ENCODE peak calls at places on chromosomes 12 and 14, in eight cellular contexts. One of them, this sample, is unnamed.

GRCh38 chr12:19003987-19004619 is 125.4 kb upstream of the PLEKHA5 start:
- DNase-seq in Panc1: no peak
- DNase-seq in A549: no peak
- DNase-seq in T1000: no peak
- DNase-seq in astrocyte of the cerebellum: no peak
- DNase-seq in ureter: no peak
- DNase-seq in sciatic nerve: no peak
- DNase-seq in immature natural killer cell: no peak
- DNase-seq in this sample: no peak

GRCh38 chr14:50001999-50002925 is 109.4 kb downstream of the ARF6 start:
- DNase-seq in immature natural killer cell: peak
- DNase-seq in sciatic nerve: no peak
- DNase-seq in astrocyte of the cerebellum: peak
- DNase-seq in T1000: no peak
- DNase-seq in Panc1: no peak
- DNase-seq in ureter: peak
- DNase-seq in A549: no peak
- DNase-seq in this sample: no peak

GRCh38 chr12:31923063-31923412 is 36.2 kb upstream of the RESF1 start:
- DNase-seq in Panc1: no peak
- DNase-seq in T1000: no peak
- DNase-seq in ureter: no peak
- DNase-seq in immature natural killer cell: no peak
- DNase-seq in A549: no peak
- DNase-seq in sciatic nerve: no peak
- DNase-seq in astrocyte of the cerebellum: no peak
- DNase-seq in this sample: no peak

GRCh38 chr14:72164420-72165150 is 232.4 kb downstream of the RGS6 start:
- DNase-seq in immature natural killer cell: no peak
- DNase-seq in astrocyte of the cerebellum: no peak
- DNase-seq in A549: no peak
- DNase-seq in sciatic nerve: no peak
- DNase-seq in ureter: no peak
- DNase-seq in T1000: no peak
- DNase-seq in Panc1: no peak
- DNase-seq in this sample: no peak

GRCh38 chr14:103031956-103032355 is 25.4 kb downstream of the CDC42BPB start:
- DNase-seq in T1000: no peak
- DNase-seq in sciatic nerve: no peak
- DNase-seq in A549: peak
- DNase-seq in immature natural killer cell: no peak
- DNase-seq in Panc1: no peak
- DNase-seq in astrocyte of the cerebellum: no peak
- DNase-seq in ureter: no peak
- DNase-seq in this sample: no peak

GRCh38 chr14:35296505-35296904 is 4.3 kb downstream of the PSMA6 start:
- DNase-seq in A549: no peak
- DNase-seq in T1000: no peak
- DNase-seq in ureter: no peak
- DNase-seq in sciatic nerve: no peak
- DNase-seq in astrocyte of the cerebellum: no peak
- DNase-seq in immature natural killer cell: no peak
- DNase-seq in Panc1: no peak
- DNase-seq in this sample: no peak

GRCh38 chr12:58966939-58967338 is 46.6 kb upstream of the LRIG3 start:
- DNase-seq in ureter: no peak
- DNase-seq in A549: peak
- DNase-seq in sciatic nerve: no peak
- DNase-seq in immature natural killer cell: no peak
- DNase-seq in T1000: no peak
- DNase-seq in Panc1: no peak
- DNase-seq in astrocyte of the cerebellum: no peak
- DNase-seq in this sample: no peak

GRCh38 chr12:120790114-120790513 is 64.5 kb downstream of the ACADS start:
- DNase-seq in astrocyte of the cerebellum: no peak
- DNase-seq in sciatic nerve: no peak
- DNase-seq in A549: no peak
- DNase-seq in T1000: no peak
- DNase-seq in immature natural killer cell: no peak
- DNase-seq in ureter: no peak
- DNase-seq in Panc1: no peak
- DNase-seq in this sample: no peak

GRCh38 chr12:93149228-93149627 is 220.1 kb upstream of the EEA1 start:
- DNase-seq in astrocyte of the cerebellum: no peak
- DNase-seq in T1000: no peak
- DNase-seq in Panc1: no peak
- DNase-seq in A549: no peak
- DNase-seq in ureter: no peak
- DNase-seq in immature natural killer cell: no peak
- DNase-seq in sciatic nerve: no peak
- DNase-seq in this sample: no peak

GRCh38 chr12:89060133-89060532 is 292.2 kb downstream of the DUSP6 start:
- DNase-seq in ureter: no peak
- DNase-seq in sciatic nerve: no peak
- DNase-seq in T1000: no peak
- DNase-seq in immature natural killer cell: no peak
- DNase-seq in Panc1: no peak
- DNase-seq in astrocyte of the cerebellum: peak
- DNase-seq in A549: no peak
- DNase-seq in this sample: no peak

GRCh38 chr14:81529391-81529790 is 4.3 kb downstream of the SEL1L start:
- DNase-seq in A549: no peak
- DNase-seq in Panc1: no peak
- DNase-seq in T1000: no peak
- DNase-seq in ureter: no peak
- DNase-seq in astrocyte of the cerebellum: no peak
- DNase-seq in sciatic nerve: no peak
- DNase-seq in immature natural killer cell: no peak
- DNase-seq in this sample: no peak